ENCODE peak calls at places on chromosomes 16 and 17, in five cellular contexts. One of them, this sample, is unnamed.
A peak's percentile ranks its signal among the peaks of the same experiment; 100 is the strongest.

GRCh38 chr17:64306850-64307463 is 43.9 kb upstream of the TEX2 start:
- DNase-seq in PC-3: peak; percentile 89
- DNase-seq in hepatocyte: peak; percentile 80
- DNase-seq in lower leg skin: peak; percentile 93
- DNase-seq in heart left ventricle: peak; percentile 60
- DNase-seq in this sample: peak; percentile 44

GRCh38 chr17:74920679-74921044 is 2.4 kb downstream of the USH1G start:
- DNase-seq in PC-3: no peak
- DNase-seq in hepatocyte: peak; percentile 14
- DNase-seq in heart left ventricle: no peak
- DNase-seq in lower leg skin: no peak
- DNase-seq in this sample: no peak

GRCh38 chr17:55813944-55814343 is 63.1 kb downstream of the PCTP start:
- DNase-seq in hepatocyte: no peak
- DNase-seq in PC-3: no peak
- DNase-seq in heart left ventricle: no peak
- DNase-seq in lower leg skin: no peak
- DNase-seq in this sample: no peak

GRCh38 chr17:73595068-73595865 is 49.0 kb downstream of the SDK2 start:
- DNase-seq in PC-3: no peak
- DNase-seq in hepatocyte: peak; percentile 35
- DNase-seq in lower leg skin: no peak
- DNase-seq in heart left ventricle: peak; percentile 66
- DNase-seq in this sample: no peak

GRCh38 chr17:49730078-49730786 is 22.5 kb upstream of the SLC35B1 start:
- DNase-seq in PC-3: no peak
- DNase-seq in heart left ventricle: peak; percentile 92
- DNase-seq in lower leg skin: no peak
- DNase-seq in hepatocyte: no peak
- DNase-seq in this sample: peak; percentile 67

GRCh38 chr17:16652847-16653366 is 743 bp downstream of the ZNF624 start:
- DNase-seq in heart left ventricle: no peak
- DNase-seq in PC-3: peak; percentile 48
- DNase-seq in hepatocyte: no peak
- DNase-seq in lower leg skin: no peak
- DNase-seq in this sample: no peak

GRCh38 chr16:63702981-63703590 is 1418.8 kb downstream of the CDH11 start:
- DNase-seq in lower leg skin: no peak
- DNase-seq in heart left ventricle: no peak
- DNase-seq in hepatocyte: peak; percentile 63
- DNase-seq in PC-3: no peak
- DNase-seq in this sample: no peak

GRCh38 chr17:2689411-2690164 is 22.0 kb downstream of the CLUH start:
- DNase-seq in lower leg skin: peak; percentile 79
- DNase-seq in heart left ventricle: peak; percentile 32
- DNase-seq in hepatocyte: peak; percentile 23
- DNase-seq in PC-3: no peak
- DNase-seq in this sample: no peak

GRCh38 chr16:10103096-10103495 is 79.1 kb downstream of the GRIN2A start:
- DNase-seq in PC-3: peak; percentile 30
- DNase-seq in heart left ventricle: no peak
- DNase-seq in hepatocyte: no peak
- DNase-seq in lower leg skin: no peak
- DNase-seq in this sample: no peak

GRCh38 chr16:82091225-82091624 is 56.2 kb downstream of the HSD17B2 start:
- DNase-seq in hepatocyte: peak; percentile 16
- DNase-seq in PC-3: peak; percentile 23
- DNase-seq in heart left ventricle: no peak
- DNase-seq in lower leg skin: no peak
- DNase-seq in this sample: peak; percentile 7

GRCh38 chr17:62823111-62823895 is 15.2 kb upstream of the MARCHF10 start:
- DNase-seq in hepatocyte: no peak
- DNase-seq in PC-3: peak; percentile 56
- DNase-seq in lower leg skin: peak; percentile 66
- DNase-seq in heart left ventricle: no peak
- DNase-seq in this sample: no peak

GRCh38 chr17:75231071-75231470 is 25.6 kb downstream of the NUP85 start:
- DNase-seq in heart left ventricle: no peak
- DNase-seq in hepatocyte: no peak
- DNase-seq in PC-3: no peak
- DNase-seq in lower leg skin: no peak
- DNase-seq in this sample: no peak

GRCh38 chr17:78132086-78132676 is 1.6 kb downstream of the TMC8 start:
- DNase-seq in heart left ventricle: peak; percentile 25
- DNase-seq in lower leg skin: peak; percentile 92
- DNase-seq in hepatocyte: peak; percentile 63
- DNase-seq in PC-3: peak; percentile 66
- DNase-seq in this sample: no peak

GRCh38 chr16:46918400-46918799 is 34.2 kb downstream of the GPT2 start:
- DNase-seq in PC-3: no peak
- DNase-seq in heart left ventricle: no peak
- DNase-seq in hepatocyte: no peak
- DNase-seq in lower leg skin: no peak
- DNase-seq in this sample: no peak

GRCh38 chr17:18261146-18261515 is 669 bp downstream of the MIEF2 start:
- DNase-seq in hepatocyte: peak; percentile 83
- DNase-seq in heart left ventricle: peak; percentile 92
- DNase-seq in lower leg skin: peak; percentile 94
- DNase-seq in PC-3: peak; percentile 79
- DNase-seq in this sample: no peak

GRCh38 chr17:60618080-60618479 is 18.1 kb downstream of the PPM1D start:
- DNase-seq in hepatocyte: no peak
- DNase-seq in heart left ventricle: no peak
- DNase-seq in PC-3: no peak
- DNase-seq in lower leg skin: no peak
- DNase-seq in this sample: no peak

GRCh38 chr17:6041261-6041660 is 28.9 kb upstream of the WSCD1 start:
- DNase-seq in lower leg skin: no peak
- DNase-seq in PC-3: no peak
- DNase-seq in heart left ventricle: no peak
- DNase-seq in hepatocyte: no peak
- DNase-seq in this sample: no peak

GRCh38 chr16:52515068-52515671 is 31.8 kb downstream of the TOX3 start:
- DNase-seq in hepatocyte: peak; percentile 28
- DNase-seq in lower leg skin: no peak
- DNase-seq in heart left ventricle: no peak
- DNase-seq in PC-3: no peak
- DNase-seq in this sample: no peak

GRCh38 chr16:73872856-73873255 is 423.8 kb upstream of the PSMD7 start:
- DNase-seq in heart left ventricle: no peak
- DNase-seq in PC-3: no peak
- DNase-seq in lower leg skin: no peak
- DNase-seq in hepatocyte: no peak
- DNase-seq in this sample: no peak

GRCh38 chr16:73877148-73877547 is 419.5 kb upstream of the PSMD7 start:
- DNase-seq in lower leg skin: no peak
- DNase-seq in heart left ventricle: no peak
- DNase-seq in hepatocyte: no peak
- DNase-seq in PC-3: no peak
- DNase-seq in this sample: no peak

GRCh38 chr16:73873643-73874042 is 423.0 kb upstream of the PSMD7 start:
- DNase-seq in PC-3: no peak
- DNase-seq in heart left ventricle: no peak
- DNase-seq in hepatocyte: no peak
- DNase-seq in lower leg skin: no peak
- DNase-seq in this sample: no peak

GRCh38 chr16:73879621-73880020 is 417.0 kb upstream of the PSMD7 start:
- DNase-seq in PC-3: no peak
- DNase-seq in lower leg skin: no peak
- DNase-seq in hepatocyte: no peak
- DNase-seq in heart left ventricle: no peak
- DNase-seq in this sample: no peak

DNA sequence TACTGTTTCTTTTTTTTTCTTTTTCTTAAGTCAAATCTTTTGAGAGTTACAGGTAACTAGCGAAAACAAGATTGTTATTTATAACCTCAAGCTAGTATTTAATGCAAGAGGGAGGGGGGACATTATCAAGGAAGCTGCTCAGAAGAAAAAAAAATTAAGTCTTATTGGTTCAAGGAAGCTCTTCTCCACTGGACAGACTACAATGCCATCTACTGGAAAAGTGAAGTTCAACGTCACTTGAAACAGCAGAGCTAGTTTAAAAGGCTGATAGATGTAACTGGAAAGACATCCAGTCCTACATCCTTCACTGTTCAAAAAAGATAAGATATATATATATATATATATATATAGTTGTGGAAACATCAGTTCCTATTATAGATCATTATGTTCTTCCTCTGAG is 418.0 kb upstream of the PSMD7 start:
- DNase-seq in hepatocyte: peak; percentile 72
- DNase-seq in heart left ventricle: no peak
- DNase-seq in lower leg skin: no peak
- DNase-seq in PC-3: peak; percentile 62
- DNase-seq in this sample: peak; percentile 68
- TF ChIP-seq CTCF in hepatocyte: peak; percentile 84
- TF ChIP-seq CTCF in heart left ventricle: peak; percentile 68
- TF ChIP-seq CTCF in lower leg skin: no peak
- TF ChIP-seq CTCF in PC-3: peak; percentile 57
- TF ChIP-seq CTCF in this sample: peak; percentile 69

DNA sequence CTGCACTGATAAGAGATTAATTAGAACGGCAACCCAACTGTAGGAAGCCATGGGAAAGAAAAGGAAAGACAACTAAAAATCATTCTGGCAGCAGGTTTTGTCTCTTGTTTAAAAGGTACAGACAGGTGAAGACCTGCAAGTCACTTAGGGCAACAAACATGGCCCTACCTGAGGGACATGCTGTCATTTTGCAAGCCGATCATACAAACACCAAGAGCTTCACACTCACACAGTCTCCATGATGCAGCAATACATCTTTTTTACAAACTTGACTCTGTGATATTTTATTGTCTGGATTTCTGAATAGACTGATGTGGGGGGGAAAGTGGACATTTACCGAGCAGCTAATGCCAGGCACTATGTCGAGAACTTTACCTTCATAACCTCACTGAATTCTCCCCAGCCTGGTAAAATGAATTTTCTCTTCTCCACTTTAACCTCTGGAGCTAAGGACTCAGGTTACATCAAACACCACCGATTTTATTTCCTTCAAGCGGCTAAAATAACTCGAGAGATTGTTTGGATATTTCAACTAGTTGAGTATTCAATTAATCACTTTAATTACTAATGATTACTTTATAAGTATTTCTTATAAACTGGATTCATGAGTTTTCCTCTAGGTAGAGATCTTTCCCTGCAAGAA is 101.6 kb downstream of the PARN start:
- DNase-seq in PC-3: no peak
- DNase-seq in lower leg skin: no peak
- DNase-seq in hepatocyte: no peak
- DNase-seq in heart left ventricle: no peak
- DNase-seq in this sample: no peak
- H3K4me3 ChIP-seq in PC-3: no peak overlapping the region
- H3K4me3 ChIP-seq in lower leg skin: no peak overlapping the region
- H3K4me3 ChIP-seq in hepatocyte: no peak overlapping the region
- H3K4me3 ChIP-seq in heart left ventricle: peak overlapping the region; percentile 33
- H3K4me3 ChIP-seq in this sample: no peak overlapping the region

GRCh38 chr17:79802039-79802735 is 5.3 kb upstream of the CBX8 start:
- DNase-seq in heart left ventricle: no peak
- DNase-seq in hepatocyte: no peak
- DNase-seq in lower leg skin: no peak
- DNase-seq in PC-3: no peak
- DNase-seq in this sample: no peak

GRCh38 chr17:79799538-79800324 is 2.9 kb upstream of the CBX8 start:
- DNase-seq in PC-3: no peak
- DNase-seq in heart left ventricle: no peak
- DNase-seq in hepatocyte: no peak
- DNase-seq in lower leg skin: no peak
- DNase-seq in this sample: no peak

GRCh38 chr17:79800325-79801155 is 3.7 kb upstream of the CBX8 start:
- DNase-seq in lower leg skin: no peak
- DNase-seq in PC-3: peak; percentile 58
- DNase-seq in heart left ventricle: no peak
- DNase-seq in hepatocyte: peak; percentile 76
- DNase-seq in this sample: no peak

GRCh38 chr17:79802736-79803420 is 6.0 kb upstream of the CBX8 start:
- DNase-seq in lower leg skin: no peak
- DNase-seq in heart left ventricle: no peak
- DNase-seq in PC-3: no peak
- DNase-seq in hepatocyte: no peak
- DNase-seq in this sample: no peak

GRCh38 chr17:79801156-79802038 is 4.5 kb upstream of the CBX8 start:
- DNase-seq in hepatocyte: peak; percentile 50
- DNase-seq in heart left ventricle: no peak
- DNase-seq in PC-3: peak; percentile 54
- DNase-seq in lower leg skin: no peak
- DNase-seq in this sample: no peak
- TF ChIP-seq CTCF in hepatocyte: no peak
- TF ChIP-seq CTCF in heart left ventricle: no peak
- TF ChIP-seq CTCF in PC-3: no peak
- TF ChIP-seq CTCF in lower leg skin: no peak
- TF ChIP-seq CTCF in this sample: no peak

DNA sequence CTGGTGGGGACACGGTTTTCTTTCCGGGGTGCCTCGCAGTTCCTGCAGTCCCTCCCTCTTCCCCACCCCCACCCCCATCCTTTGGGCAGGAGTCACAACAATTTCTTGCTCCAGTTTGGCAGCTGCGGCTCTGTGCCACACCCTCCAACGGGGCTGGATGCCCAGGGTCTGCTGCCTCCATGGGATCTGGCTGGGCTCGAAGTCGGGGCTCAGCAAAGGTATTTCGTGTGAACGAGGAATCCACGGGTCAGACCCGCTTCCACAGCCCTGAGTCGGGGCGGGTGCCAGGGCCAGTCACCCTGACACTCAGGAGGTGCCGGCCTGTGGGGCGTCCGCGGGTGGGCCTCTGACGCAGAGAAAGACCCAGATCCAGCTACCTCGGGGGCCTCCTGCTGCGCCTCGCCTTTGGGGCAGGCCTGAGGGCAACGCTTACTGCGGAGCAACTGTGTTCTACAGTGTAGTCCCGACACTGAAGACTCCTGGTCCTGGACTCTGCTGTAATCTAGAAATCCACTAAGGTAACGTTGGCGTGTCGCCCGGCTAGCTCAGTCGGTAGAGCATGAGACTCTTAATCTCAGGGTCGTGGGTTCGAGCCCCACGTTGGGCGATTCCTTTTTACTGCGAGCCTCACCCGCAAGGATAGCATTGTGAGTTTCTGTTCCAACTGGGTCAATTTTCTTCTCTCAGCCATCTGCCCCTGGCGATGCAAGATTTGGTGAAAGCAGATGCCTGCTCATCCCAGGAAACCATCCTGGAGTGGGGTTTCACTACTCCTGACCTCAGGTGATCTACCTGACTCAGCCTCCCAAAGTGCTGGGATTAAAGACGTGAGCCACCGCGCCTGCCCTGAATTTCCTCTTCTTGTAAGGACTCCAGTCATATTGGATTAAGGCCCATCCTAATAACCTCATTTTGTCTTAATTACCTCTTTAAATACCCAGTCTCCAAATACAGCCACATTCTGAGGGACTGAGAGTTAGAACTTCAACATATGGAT is 12.5 kb upstream of the OR1F1 start:
- DNase-seq in hepatocyte: no peak
- DNase-seq in PC-3: peak; percentile 63
- DNase-seq in heart left ventricle: no peak
- DNase-seq in lower leg skin: no peak
- DNase-seq in this sample: no peak
- H3K4me3 ChIP-seq in hepatocyte: no peak overlapping the region
- H3K4me3 ChIP-seq in PC-3: no peak overlapping the region
- H3K4me3 ChIP-seq in heart left ventricle: no peak overlapping the region
- H3K4me3 ChIP-seq in lower leg skin: no peak overlapping the region
- H3K4me3 ChIP-seq in this sample: no peak overlapping the region

This sample was measured in AG09309.